ENCODE peak calls at places on chromosome X, in four cellular contexts. One of them, this sample, is unnamed.

GRCh38 chrX:41823402-41823801 is 99.4 kb downstream of the GPR82 start:
- DNase-seq in dorsolateral prefrontal cortex: no peak
- DNase-seq in tibial artery: no peak
- DNase-seq in heart left ventricle: no peak
- DNase-seq in this sample: no peak

GRCh38 chrX:19846995-19847790 is 40.2 kb downstream of the SH3KBP1 start:
- DNase-seq in dorsolateral prefrontal cortex: no peak
- DNase-seq in tibial artery: no peak
- DNase-seq in heart left ventricle: no peak
- DNase-seq in this sample: no peak

GRCh38 chrX:122078079-122078478 is 1030.7 kb downstream of the GLUD2 start:
- DNase-seq in dorsolateral prefrontal cortex: no peak
- DNase-seq in tibial artery: no peak
- DNase-seq in heart left ventricle: no peak
- DNase-seq in this sample: no peak

GRCh38 chrX:147838465-147839131 is 73.1 kb upstream of the FMR1 start:
- DNase-seq in dorsolateral prefrontal cortex: no peak
- DNase-seq in tibial artery: no peak
- DNase-seq in heart left ventricle: no peak
- DNase-seq in this sample: no peak

GRCh38 chrX:70970482-70970999 is 39.6 kb upstream of the SLC7A3 start:
- DNase-seq in dorsolateral prefrontal cortex: no peak
- DNase-seq in tibial artery: no peak
- DNase-seq in heart left ventricle: no peak
- DNase-seq in this sample: no peak

GRCh38 chrX:47497274-47497673 is 14.3 kb upstream of the ZNF41 start:
- DNase-seq in dorsolateral prefrontal cortex: no peak
- DNase-seq in tibial artery: no peak
- DNase-seq in heart left ventricle: no peak
- DNase-seq in this sample: no peak

GRCh38 chrX:18026171-18026570 is 165.1 kb upstream of the RAI2 start:
- DNase-seq in dorsolateral prefrontal cortex: no peak
- DNase-seq in tibial artery: no peak
- DNase-seq in heart left ventricle: no peak
- DNase-seq in this sample: no peak

GRCh38 chrX:50117477-50117876 is 83.3 kb downstream of the AKAP4 start:
- DNase-seq in dorsolateral prefrontal cortex: no peak
- DNase-seq in tibial artery: no peak
- DNase-seq in heart left ventricle: no peak
- DNase-seq in this sample: no peak

GRCh38 chrX:134023851-134024281 is 38.5 kb upstream of the GPC3 start:
- DNase-seq in dorsolateral prefrontal cortex: no peak
- DNase-seq in tibial artery: no peak
- DNase-seq in heart left ventricle: no peak
- DNase-seq in this sample: no peak

GRCh38 chrX:135095715-135096114 is 24.6 kb downstream of the ETDB start:
- DNase-seq in dorsolateral prefrontal cortex: no peak
- DNase-seq in tibial artery: no peak
- DNase-seq in heart left ventricle: no peak
- DNase-seq in this sample: no peak
- H3K27ac ChIP-seq in dorsolateral prefrontal cortex: no peak overlapping the region
- H3K27ac ChIP-seq in tibial artery: no peak overlapping the region
- H3K27ac ChIP-seq in heart left ventricle: no peak overlapping the region
- H3K27ac ChIP-seq in this sample: no peak overlapping the region

DNA sequence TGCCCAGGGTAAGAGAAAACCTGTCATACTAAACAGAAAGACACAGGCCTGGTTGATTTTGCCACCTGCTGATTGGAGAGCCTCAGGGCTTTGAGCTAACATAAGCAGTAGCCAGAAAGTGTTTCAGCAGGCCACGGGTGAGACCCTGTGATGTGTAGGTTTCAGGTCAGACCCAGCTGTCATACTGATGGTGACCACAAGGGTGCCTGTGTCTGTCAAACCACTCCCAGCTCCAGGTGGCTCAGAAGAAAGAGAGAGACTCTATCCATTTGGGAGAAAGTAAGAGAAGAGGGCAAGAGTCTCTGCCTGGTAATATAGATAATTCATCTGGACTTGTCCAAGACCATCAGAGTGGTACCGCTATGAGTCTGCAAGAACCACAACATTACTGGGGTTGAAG is 72.8 kb upstream of the NLRP2B start:
- DNase-seq in dorsolateral prefrontal cortex: no peak
- DNase-seq in tibial artery: no peak
- DNase-seq in heart left ventricle: no peak
- DNase-seq in this sample: no peak
- TF ChIP-seq CTCF in dorsolateral prefrontal cortex: no peak
- TF ChIP-seq CTCF in tibial artery: no peak
- TF ChIP-seq CTCF in heart left ventricle: no peak
- TF ChIP-seq CTCF in this sample: no peak

DNA sequence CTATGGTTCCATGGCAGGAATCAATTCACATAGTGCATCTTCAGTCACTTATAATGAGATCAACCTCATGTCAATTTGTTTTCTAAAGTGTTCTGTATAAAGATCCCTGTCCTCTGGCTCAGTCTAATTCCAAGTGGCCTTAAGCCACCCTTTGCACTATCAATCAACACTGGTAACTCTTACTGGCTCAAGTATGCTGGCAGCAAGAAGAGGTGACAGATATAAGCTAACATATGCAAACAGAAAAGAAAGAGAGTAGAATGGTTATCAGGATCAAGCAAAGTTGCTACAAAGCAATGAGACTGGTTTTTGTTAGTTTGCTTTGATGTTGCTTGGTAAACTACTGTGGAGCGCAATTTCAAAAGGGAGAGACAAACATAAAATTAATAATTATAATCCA is 67.0 kb downstream of the AMMECR1 start:
- DNase-seq in dorsolateral prefrontal cortex: no peak
- DNase-seq in tibial artery: no peak
- DNase-seq in heart left ventricle: no peak
- DNase-seq in this sample: no peak
- H3K27ac ChIP-seq in dorsolateral prefrontal cortex: no peak overlapping the region
- H3K27ac ChIP-seq in tibial artery: no peak overlapping the region
- H3K27ac ChIP-seq in heart left ventricle: no peak overlapping the region
- H3K27ac ChIP-seq in this sample: no peak overlapping the region

GRCh38 chrX:13488706-13489105 is 80.7 kb upstream of the EGFL6 start:
- DNase-seq in dorsolateral prefrontal cortex: no peak
- DNase-seq in tibial artery: no peak
- DNase-seq in heart left ventricle: no peak
- DNase-seq in this sample: no peak
- TF ChIP-seq CTCF in dorsolateral prefrontal cortex: no peak
- TF ChIP-seq CTCF in tibial artery: no peak
- TF ChIP-seq CTCF in heart left ventricle: no peak
- TF ChIP-seq CTCF in this sample: no peak

GRCh38 chrX:139213241-139213709 is 317.3 kb upstream of the F9 start:
- DNase-seq in dorsolateral prefrontal cortex: no peak
- DNase-seq in tibial artery: no peak
- DNase-seq in heart left ventricle: no peak
- DNase-seq in this sample: no peak

GRCh38 chrX:139206914-139207313 is 323.6 kb upstream of the F9 start:
- DNase-seq in dorsolateral prefrontal cortex: no peak
- DNase-seq in tibial artery: no peak
- DNase-seq in heart left ventricle: no peak
- DNase-seq in this sample: no peak

GRCh38 chrX:139209342-139209741 is 321.2 kb upstream of the F9 start:
- DNase-seq in dorsolateral prefrontal cortex: no peak
- DNase-seq in tibial artery: no peak
- DNase-seq in heart left ventricle: no peak
- DNase-seq in this sample: no peak

GRCh38 chrX:139207655-139208054 is 322.9 kb upstream of the F9 start:
- DNase-seq in dorsolateral prefrontal cortex: no peak
- DNase-seq in tibial artery: no peak
- DNase-seq in heart left ventricle: no peak
- DNase-seq in this sample: no peak

DNA sequence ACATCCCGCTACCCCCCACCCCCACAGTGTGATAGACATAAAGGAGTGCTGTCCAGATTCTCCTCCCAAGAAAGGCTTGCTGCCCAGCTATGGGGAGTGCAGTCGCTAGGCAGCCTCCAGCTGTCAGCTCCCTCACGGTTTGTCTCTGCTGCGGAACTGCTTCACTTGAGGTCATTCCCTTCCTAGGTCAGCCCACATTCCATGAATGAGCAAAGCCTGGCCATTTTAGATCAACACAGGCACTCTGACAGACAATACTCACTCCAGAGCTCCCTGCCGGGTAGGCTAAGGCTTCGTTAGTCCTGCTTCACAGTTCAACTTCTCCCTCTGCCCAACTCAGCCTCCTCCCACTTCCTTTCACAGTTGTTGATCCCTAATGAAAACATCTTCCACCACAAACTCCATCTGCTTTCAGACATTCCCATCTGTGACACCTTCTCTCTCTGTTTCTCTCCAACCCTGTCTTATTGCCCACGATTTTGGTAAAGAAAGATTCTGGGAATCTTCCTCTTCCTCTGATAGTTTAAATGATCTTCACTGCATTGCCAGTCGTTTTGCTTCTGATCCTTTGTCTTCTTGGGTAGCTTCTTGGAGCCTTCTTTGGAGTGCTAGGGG is 318.9 kb upstream of the F9 start:
- DNase-seq in dorsolateral prefrontal cortex: no peak
- DNase-seq in tibial artery: no peak
- DNase-seq in heart left ventricle: no peak
- DNase-seq in this sample: no peak
- H3K27ac ChIP-seq in dorsolateral prefrontal cortex: no peak overlapping the region
- H3K27ac ChIP-seq in tibial artery: no peak overlapping the region
- H3K27ac ChIP-seq in heart left ventricle: no peak overlapping the region
- H3K27ac ChIP-seq in this sample: no peak overlapping the region

DNA sequence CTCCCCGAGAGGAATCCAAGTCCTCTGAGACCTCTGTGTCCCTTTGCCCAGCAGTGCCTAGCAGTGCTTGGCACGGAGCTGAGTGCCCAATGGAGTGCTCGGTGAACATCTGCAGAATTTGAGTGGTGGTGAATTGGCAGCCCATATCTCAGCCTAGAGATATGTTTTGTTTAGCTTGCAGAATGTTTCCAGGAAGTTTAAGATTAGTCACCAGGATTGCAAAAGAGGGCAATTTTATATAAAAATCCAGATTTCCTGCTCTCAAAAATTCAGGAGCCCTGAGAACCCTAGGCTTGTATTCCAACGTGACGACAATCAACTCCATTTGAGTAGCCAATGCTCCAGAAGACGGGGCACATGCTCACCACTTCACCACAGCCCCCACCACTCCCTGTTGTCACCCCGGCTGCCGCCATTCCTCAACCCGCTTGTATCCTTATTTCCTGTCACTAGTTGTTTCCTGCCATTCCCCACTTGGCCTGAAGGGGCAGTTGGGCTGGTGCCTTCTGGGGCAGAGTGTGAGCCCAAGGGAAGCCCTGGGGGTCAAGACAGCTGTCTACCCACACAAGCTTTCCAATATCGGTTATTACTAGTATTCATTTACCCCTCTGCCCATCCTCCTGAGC is 116.9 kb downstream of the EFNB1 start:
- DNase-seq in dorsolateral prefrontal cortex: no peak
- DNase-seq in tibial artery: no peak
- DNase-seq in heart left ventricle: no peak
- DNase-seq in this sample: peak; percentile 29
- TF ChIP-seq CTCF in dorsolateral prefrontal cortex: no peak
- TF ChIP-seq CTCF in tibial artery: no peak
- TF ChIP-seq CTCF in heart left ventricle: no peak
- TF ChIP-seq CTCF in this sample: no peak

This sample was measured in lung.